ENCODE peak calls at places on chromosomes 1 and 21, in seven cellular contexts. U is adrenal gland, N is testis, Z is tibial nerve, K is breast epithelium, W is lower leg skin, I is A549. A is an unnamed sample.

GRCh38 chr1:86922445-86922844 is 8.0 kb downstream of the HS2ST1 start:
- DNase-seq in N (no peak), Z (no peak), I (no peak), K (no peak), U (no peak), W (no peak), A (no peak)

GRCh38 chr1:234763361-234763760 is 153.4 kb upstream of the IRF2BP2 start:
- DNase-seq in U (no peak), K (no peak), Z (no peak), N (no peak), I (no peak), W (no peak), A (no peak)

GRCh38 chr1:214124915-214125314 is 137.1 kb downstream of the PROX1 start:
- DNase-seq in N (no peak), Z (no peak), I (no peak), W (no peak), U (no peak), K (no peak), A (no peak)

GRCh38 chr21:45747802-45748445 is 104.4 kb downstream of the PCBP3 start:
- DNase-seq in N (no peak), Z (no peak), K (no peak), U (peak), W (no peak), I (peak), A (no peak)

GRCh38 chr21:41396452-41397107 is 29.5 kb upstream of the MX1 start:
- DNase-seq in N (peak), K (peak), W (peak), U (peak), Z (no peak), I (no peak), A (no peak)

GRCh38 chr1:201085902-201086735 is 26.1 kb downstream of the CACNA1S start:
- DNase-seq in I (peak), U (peak), W (no peak), N (peak), K (no peak), Z (peak), A (peak)

GRCh38 chr1:48730164-48730864 is 46.4 kb downstream of the BEND5 start:
- DNase-seq in N (no peak), W (no peak), K (no peak), I (no peak), Z (no peak), U (no peak), A (no peak)

GRCh38 chr1:36836196-36836883 is 198.0 kb downstream of the GRIK3 start:
- DNase-seq in U (no peak), W (no peak), N (no peak), I (no peak), K (no peak), Z (no peak), A (no peak)

GRCh38 chr1:40357625-40358024 is 15.9 kb upstream of the SMAP2 start:
- DNase-seq in W (no peak), I (no peak), N (no peak), K (no peak), Z (no peak), U (no peak), A (no peak)

GRCh38 chr1:212687811-212688210 is 11.8 kb downstream of the BATF3 start:
- DNase-seq in W (no peak), K (no peak), N (no peak), I (no peak), Z (no peak), U (no peak), A (no peak)

GRCh38 chr1:94539496-94539895 is 2.1 kb downstream of the F3 start:
- DNase-seq in I (no peak), K (no peak), U (peak), W (no peak), Z (no peak), N (peak), A (no peak)

GRCh38 chr1:241586905-241587532 is 53.1 kb downstream of the CHML start:
- DNase-seq in W (no peak), K (no peak), Z (no peak), N (no peak), I (no peak), U (peak), A (no peak)

GRCh38 chr1:43506233-43506632 is 24.4 kb upstream of the PTPRF start:
- DNase-seq in N (no peak), W (no peak), K (no peak), Z (no peak), I (no peak), U (no peak), A (no peak)

GRCh38 chr21:35649186-35649585 is 411.1 kb downstream of the SETD4 start:
- DNase-seq in Z (no peak), K (no peak), N (no peak), I (no peak), U (no peak), W (no peak), A (peak)

GRCh38 chr1:10724052-10724494 is 72.4 kb downstream of the CASZ1 start:
- DNase-seq in U (no peak), W (no peak), Z (no peak), I (peak), K (peak), N (no peak), A (peak)

GRCh38 chr21:45529785-45530422 is 12.3 kb downstream of the SLC19A1 start:
- DNase-seq in N (no peak), Z (no peak), K (no peak), I (no peak), W (no peak), U (no peak), A (no peak)

GRCh38 chr1:19799233-19799876 is 361 bp downstream of the TMCO4 start:
- DNase-seq in W (peak), U (peak), K (peak), N (peak), Z (peak), I (peak), A (peak)
- TF ChIP-seq POLR2A in W (no peak), U (peak), K (no peak), N (no peak), Z (no peak), I (peak), A (peak)

DNA sequence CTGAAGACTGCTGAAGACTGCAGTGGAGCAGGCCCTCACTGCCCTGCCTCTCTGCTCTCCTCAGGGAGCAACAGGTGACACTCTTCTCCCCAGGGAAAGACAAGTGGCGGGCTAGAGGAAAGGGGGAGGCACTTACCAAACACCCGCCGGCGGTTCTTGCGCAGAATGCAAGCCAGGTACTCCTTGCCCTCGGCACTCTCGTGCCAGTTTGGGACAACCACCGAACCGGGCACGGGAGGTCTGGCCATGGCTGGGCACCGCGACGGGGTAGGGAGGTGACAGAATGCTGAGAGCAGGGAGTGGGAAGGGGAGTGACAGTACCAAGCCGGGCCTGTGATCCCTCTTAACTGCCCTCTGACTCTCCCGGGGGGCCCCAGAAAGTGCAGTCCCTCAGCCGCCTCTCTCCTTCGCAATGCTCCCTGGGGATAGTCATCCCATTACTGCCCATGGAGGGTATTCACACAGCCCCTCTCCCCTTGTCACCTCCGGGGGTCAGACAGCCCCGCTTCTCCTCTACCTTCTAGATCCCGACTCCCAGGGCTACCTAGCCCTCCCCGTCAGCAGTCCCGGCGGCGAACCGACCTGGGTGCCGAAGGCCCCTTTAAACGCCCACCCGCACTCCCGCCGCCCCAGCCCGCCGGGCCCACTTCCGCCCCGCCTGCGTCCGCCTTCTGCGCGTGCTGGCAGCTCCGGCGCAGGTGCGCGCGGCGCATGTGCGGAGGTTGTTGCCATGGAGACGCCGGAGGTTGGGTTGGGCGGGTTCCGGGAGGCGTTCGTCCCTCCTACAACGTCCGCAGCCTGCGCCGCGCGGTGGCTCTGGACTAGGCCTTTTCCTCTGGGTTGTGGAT is at the start of gene CPLANE2:
- DNase-seq in N (peak), Z (peak), W (peak), K (peak), I (peak), U (peak), A (peak)
- TF ChIP-seq CTCF in N (no peak), Z (no peak), W (no peak), K (no peak), I (no peak), U (no peak), A (peak)

DNA sequence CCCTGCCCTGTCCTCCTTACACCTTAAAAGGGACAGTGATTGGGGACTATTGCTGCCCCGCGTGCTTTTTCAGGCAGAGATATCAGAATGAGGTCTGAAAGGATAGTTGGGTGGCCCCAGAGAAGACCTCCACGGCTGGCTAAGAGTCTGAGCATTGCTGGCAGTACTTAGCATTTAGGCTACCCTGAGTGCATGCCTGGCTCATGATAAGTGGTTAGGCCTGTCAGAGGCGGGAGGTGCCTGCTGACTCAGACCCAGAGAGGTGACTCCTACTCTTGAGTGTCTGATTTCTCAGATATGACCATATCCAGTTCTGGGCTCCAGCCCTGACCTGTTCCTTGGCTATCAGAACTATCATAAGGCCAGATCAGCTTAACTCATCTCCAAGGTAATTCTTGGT is 213.7 kb downstream of the PBX1 start:
- DNase-seq in Z (no peak), U (peak), W (peak), N (no peak), I (peak), K (no peak), A (peak)
- H3K4me3 ChIP-seq in Z (no peak), U (no peak), W (no peak), N (no peak), I (no peak), K (no peak), A (no peak)

GRCh38 chr1:211646566-211646965 is 28.9 kb downstream of the NEK2 start:
- DNase-seq in Z (no peak), W (no peak), U (no peak), N (no peak), K (no peak), I (no peak), A (no peak)

GRCh38 chr1:211648336-211648735 is 27.1 kb downstream of the NEK2 start:
- DNase-seq in U (peak), W (no peak), I (peak), N (no peak), K (no peak), Z (no peak), A (no peak)

GRCh38 chr1:211648980-211649934 is 26.2 kb downstream of the NEK2 start:
- DNase-seq in Z (peak), K (no peak), N (peak), U (peak), W (no peak), I (peak), A (no peak)

GRCh38 chr1:211644653-211645052 is 30.8 kb downstream of the NEK2 start:
- DNase-seq in I (no peak), K (no peak), N (no peak), Z (no peak), U (no peak), W (no peak), A (no peak)

GRCh38 chr1:211647666-211648065 is 27.8 kb downstream of the NEK2 start:
- DNase-seq in N (no peak), Z (no peak), W (no peak), U (no peak), I (no peak), K (no peak), A (no peak)
- TF ChIP-seq POLR2A in N (no peak), Z (no peak), W (no peak), U (no peak), I (no peak), K (no peak), A (no peak)

GRCh38 chr1:24074817-24075725 is 36.9 kb downstream of the MYOM3 start:
- DNase-seq in I (no peak), U (no peak), Z (no peak), W (no peak), K (no peak), N (no peak), A (no peak)
- TF ChIP-seq CTCF in I (no peak), U (no peak), Z (no peak), W (no peak), K (no peak), N (no peak), A (no peak)